ENCODE peak calls at places on chromosome 10, in four cellular contexts. R is HCT116, I is K562, U is H1. Z is an unnamed sample.
A peak's percentile ranks its signal among the peaks of the same experiment; 100 is the strongest.

GRCh38 chr10:436013-436697 is 253.3 kb downstream of the DIP2C start:
- DNase-seq in R (peak; percentile 78), I (no peak), U (no peak), Z (no peak)

GRCh38 chr10:128631801-128632241 is 505.6 kb upstream of the MKI67 start:
- DNase-seq in R (peak; percentile 35), I (no peak), U (no peak), Z (no peak)

GRCh38 chr10:19817251-19818046 is 1.2 kb downstream of the PLXDC2 start:
- DNase-seq in R (no peak), I (no peak), U (no peak), Z (no peak)

GRCh38 chr10:29472268-29473086 is 162.3 kb downstream of the SVIL start:
- DNase-seq in R (no peak), I (no peak), U (no peak), Z (no peak)

GRCh38 chr10:101485681-101486554 is 102.1 kb downstream of the POLL start:
- DNase-seq in R (no peak), I (no peak), U (no peak), Z (no peak)

GRCh38 chr10:78207216-78207615 is 173.6 kb downstream of the RPS24 start:
- DNase-seq in R (no peak), I (no peak), U (no peak), Z (peak; percentile 7)

GRCh38 chr10:72133517-72133916 is 45.2 kb upstream of the SPOCK2 start:
- DNase-seq in R (no peak), I (no peak), U (no peak), Z (peak; percentile 92)

GRCh38 chr10:90925078-90926029 is 4.5 kb upstream of the ANKRD1 start:
- DNase-seq in R (no peak), I (no peak), U (peak; percentile 53), Z (no peak)

GRCh38 chr10:28838908-28839307 is 161.6 kb downstream of the BAMBI start:
- DNase-seq in R (peak; percentile 4), I (no peak), U (no peak), Z (no peak)

GRCh38 chr10:49360271-49361177 is 35.4 kb downstream of the DRGX start:
- DNase-seq in R (no peak), I (no peak), U (no peak), Z (no peak)

GRCh38 chr10:29851241-29851640 is 208.1 kb downstream of the JCAD start:
- DNase-seq in R (no peak), I (no peak), U (no peak), Z (no peak)

GRCh38 chr10:28910960-28911359 is 233.6 kb downstream of the BAMBI start:
- DNase-seq in R (no peak), I (no peak), U (no peak), Z (no peak)

GRCh38 chr10:72567421-72567820 is 58.5 kb downstream of the MICU1 start:
- DNase-seq in R (peak; percentile 41), I (no peak), U (no peak), Z (no peak)

GRCh38 chr10:97882142-97883091 is 32.8 kb downstream of the GOLGA7B start:
- DNase-seq in R (peak; percentile 90), I (no peak), U (no peak), Z (no peak)

GRCh38 chr10:5566606-5567005 is 41.8 kb downstream of the CALML3 start:
- DNase-seq in R (no peak), I (peak; percentile 38), U (no peak), Z (no peak)

GRCh38 chr10:65350619-65351018 is 1575.2 kb upstream of the LRRTM3 start:
- DNase-seq in R (no peak), I (no peak), U (no peak), Z (no peak)

GRCh38 chr10:122421054-122421625 is 33.3 kb upstream of the ARMS2 start:
- DNase-seq in R (no peak), I (no peak), U (no peak), Z (no peak)

GRCh38 chr10:97150191-97150590 is 35.6 kb downstream of the SLIT1 start:
- DNase-seq in R (no peak), I (no peak), U (no peak), Z (no peak)

GRCh38 chr10:101085846-101086245 is 24.1 kb downstream of the KAZALD1 start:
- DNase-seq in R (no peak), I (no peak), U (no peak), Z (no peak)

GRCh38 chr10:24153537-24153936 is 55.4 kb upstream of the KIAA1217 start:
- DNase-seq in R (no peak), I (no peak), U (no peak), Z (no peak)

GRCh38 chr10:78772083-78772482 is 296.7 kb upstream of the ZMIZ1 start:
- DNase-seq in R (no peak), I (no peak), U (no peak), Z (no peak)

GRCh38 chr10:59383436-59383835 is 21.1 kb upstream of the FAM13C start:
- DNase-seq in R (no peak), I (no peak), U (no peak), Z (no peak)

GRCh38 chr10:4121531-4122380 is 336.7 kb upstream of the KLF6 start:
- DNase-seq in R (no peak), I (no peak), U (no peak), Z (peak; percentile 48)

GRCh38 chr10:122232781-122233180 is 38.3 kb upstream of the BTBD16 start:
- DNase-seq in R (no peak), I (no peak), U (no peak), Z (no peak)

GRCh38 chr10:2772791-2773644 is 294.3 kb upstream of the PFKP start:
- DNase-seq in R (no peak), I (no peak), U (no peak), Z (no peak)

GRCh38 chr10:91798736-91799579 is 732 bp downstream of the TNKS2 start:
- DNase-seq in R (peak; percentile 36), I (no peak), U (peak; percentile 71), Z (no peak)

DNA sequence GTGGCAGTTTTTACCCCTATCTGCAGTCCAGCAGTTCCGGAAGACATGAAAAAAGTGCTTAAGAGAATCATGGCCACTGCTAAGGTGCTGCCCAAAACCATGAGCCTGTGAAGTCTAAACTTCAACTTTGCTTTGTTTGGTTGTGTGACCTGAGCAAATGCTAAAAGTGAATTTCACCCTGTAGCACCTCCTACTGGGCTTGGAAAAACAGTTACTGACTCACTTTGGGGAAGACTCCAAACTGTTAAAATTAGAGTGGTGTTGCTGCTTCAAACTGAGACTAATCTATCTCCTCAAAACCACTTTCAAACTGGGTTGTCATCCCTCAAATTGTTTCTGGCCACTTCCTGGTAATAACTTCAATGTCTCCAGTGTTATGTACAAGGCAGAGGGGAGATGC is 21.3 kb downstream of the MKX start:
- DNase-seq in R (no peak), I (no peak), U (no peak), Z (no peak)
- TF ChIP-seq EGR1 in R (no peak), I (no peak), U (no peak), Z (no peak)

GRCh38 chr10:13769926-13770325 is 183.2 kb downstream of the PRPF18 start:
- DNase-seq in R (no peak), I (no peak), U (no peak), Z (no peak)

GRCh38 chr10:13773496-13774170 is 186.9 kb downstream of the PRPF18 start:
- DNase-seq in R (no peak), I (no peak), U (no peak), Z (no peak)

GRCh38 chr10:13770760-13771493 is 184.2 kb downstream of the PRPF18 start:
- DNase-seq in R (no peak), I (no peak), U (no peak), Z (no peak)

GRCh38 chr10:13773043-13773442 is 186.3 kb downstream of the PRPF18 start:
- DNase-seq in R (no peak), I (no peak), U (no peak), Z (no peak)

GRCh38 chr10:13771992-13772391 is 185.2 kb downstream of the PRPF18 start:
- DNase-seq in R (no peak), I (no peak), U (no peak), Z (no peak)
- TF ChIP-seq EGR1 in R (no peak), I (no peak), U (no peak), Z (no peak)

GRCh38 chr10:85609509-85609908 is 757.1 kb downstream of the GRID1 start:
- DNase-seq in R (no peak), I (no peak), U (peak; percentile 11), Z (no peak)
- TF ChIP-seq EGR1 in R (no peak), I (no peak), U (no peak), Z (no peak)

GRCh38 chr10:95295031-95295755 is 4.4 kb upstream of the PDLIM1 start:
- DNase-seq in R (no peak), I (peak; percentile 28), U (peak; percentile 64), Z (peak; percentile 96)
- TF ChIP-seq EGR1 in R (no peak), I (no peak), U (no peak), Z (peak; percentile 6)

DNA sequence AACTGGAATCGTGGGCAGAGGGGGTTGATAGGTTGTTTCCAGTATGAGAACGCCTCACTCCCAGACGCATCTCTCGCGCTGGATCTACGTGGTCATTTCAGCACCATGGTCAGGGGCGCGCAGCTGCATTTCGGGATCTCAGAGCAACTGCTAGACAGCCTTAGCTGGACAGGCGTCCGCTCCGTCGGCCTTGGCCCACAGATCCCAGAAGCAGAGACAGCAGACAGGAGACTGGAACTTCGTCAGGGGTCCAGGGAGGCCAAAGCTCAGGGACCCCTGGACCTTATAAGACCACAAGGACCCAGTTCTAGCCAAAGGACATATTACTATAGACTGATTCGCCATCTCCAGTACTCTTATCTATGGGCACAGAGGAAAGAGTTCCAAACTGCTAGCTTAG is 5.3 kb downstream of the NEUROG3 start:
- DNase-seq in R (no peak), I (peak; percentile 22), U (peak; percentile 90), Z (no peak)
- TF ChIP-seq EGR1 in R (no peak), I (no peak), U (no peak), Z (no peak)

GRCh38 chr10:110156046-110156445 is 51.4 kb upstream of the MXI1 start:
- DNase-seq in R (no peak), I (no peak), U (peak; percentile 19), Z (no peak)
- TF ChIP-seq EGR1 in R (no peak), I (no peak), U (no peak), Z (no peak)

GRCh38 chr10:118112496-118113125 is 65.9 kb upstream of the RAB11FIP2 start:
- DNase-seq in R (no peak), I (no peak), U (no peak), Z (no peak)

GRCh38 chr10:118110750-118111149 is 64.0 kb upstream of the RAB11FIP2 start:
- DNase-seq in R (no peak), I (no peak), U (no peak), Z (no peak)

GRCh38 chr10:118118751-118119150 is 72.0 kb upstream of the RAB11FIP2 start:
- DNase-seq in R (no peak), I (no peak), U (no peak), Z (no peak)

GRCh38 chr10:118116555-118117311 is 70.0 kb upstream of the RAB11FIP2 start:
- DNase-seq in R (no peak), I (no peak), U (no peak), Z (no peak)

GRCh38 chr10:118114992-118115391 is 68.3 kb upstream of the RAB11FIP2 start:
- DNase-seq in R (no peak), I (no peak), U (no peak), Z (no peak)
- TF ChIP-seq EGR1 in R (no peak), I (no peak), U (no peak), Z (no peak)

Z was measured in GM12878.